ENCODE peak calls at places on chromosomes 6 and 20, in nine cellular contexts. One of them, this sample, is unnamed. For H3K9me3, the result is how much of the 10 kb centered on the place peaks cover.

GRCh38 chr6:11431455-11431937 is 106.1 kb upstream of the TMEM170B start:
- DNase-seq in heart right ventricle: no peak
- DNase-seq in CD4-positive, alpha-beta memory T cell: no peak
- DNase-seq in CD4-positive, CD25-positive, alpha-beta regulatory T cell: no peak
- DNase-seq in fibroblast of lung: no peak
- DNase-seq in testis: no peak
- DNase-seq in ovary: no peak
- DNase-seq in spleen: no peak
- DNase-seq in pancreas: no peak
- DNase-seq in this sample: no peak

GRCh38 chr6:11258260-11259237 is 26.1 kb upstream of the NEDD9 start:
- DNase-seq in heart right ventricle: no peak
- DNase-seq in CD4-positive, alpha-beta memory T cell: peak
- DNase-seq in CD4-positive, CD25-positive, alpha-beta regulatory T cell: no peak
- DNase-seq in fibroblast of lung: no peak
- DNase-seq in testis: no peak
- DNase-seq in ovary: no peak
- DNase-seq in spleen: no peak
- DNase-seq in pancreas: no peak
- DNase-seq in this sample: no peak

GRCh38 chr6:24394777-24395437 is 7.8 kb upstream of the MRS2 start:
- DNase-seq in heart right ventricle: no peak
- DNase-seq in CD4-positive, alpha-beta memory T cell: no peak
- DNase-seq in CD4-positive, CD25-positive, alpha-beta regulatory T cell: no peak
- DNase-seq in fibroblast of lung: peak
- DNase-seq in testis: no peak
- DNase-seq in ovary: no peak
- DNase-seq in spleen: no peak
- DNase-seq in pancreas: no peak
- DNase-seq in this sample: no peak

GRCh38 chr20:36550797-36551299 is 9.5 kb downstream of the MYL9 start:
- DNase-seq in heart right ventricle: no peak
- DNase-seq in CD4-positive, alpha-beta memory T cell: no peak
- DNase-seq in CD4-positive, CD25-positive, alpha-beta regulatory T cell: no peak
- DNase-seq in fibroblast of lung: no peak
- DNase-seq in testis: no peak
- DNase-seq in ovary: peak
- DNase-seq in spleen: peak
- DNase-seq in pancreas: no peak
- DNase-seq in this sample: no peak

GRCh38 chr6:106748547-106749207 is 119.3 kb downstream of the QRSL1 start:
- DNase-seq in heart right ventricle: no peak
- DNase-seq in CD4-positive, alpha-beta memory T cell: no peak
- DNase-seq in CD4-positive, CD25-positive, alpha-beta regulatory T cell: no peak
- DNase-seq in fibroblast of lung: no peak
- DNase-seq in testis: no peak
- DNase-seq in ovary: no peak
- DNase-seq in spleen: no peak
- DNase-seq in pancreas: no peak
- DNase-seq in this sample: no peak

GRCh38 chr20:3353646-3354045 is 53.8 kb downstream of the DNAAF9 start:
- DNase-seq in heart right ventricle: no peak
- DNase-seq in CD4-positive, alpha-beta memory T cell: no peak
- DNase-seq in CD4-positive, CD25-positive, alpha-beta regulatory T cell: no peak
- DNase-seq in fibroblast of lung: no peak
- DNase-seq in testis: no peak
- DNase-seq in ovary: no peak
- DNase-seq in spleen: no peak
- DNase-seq in pancreas: no peak
- DNase-seq in this sample: no peak

GRCh38 chr6:8499540-8499939 is 64.2 kb upstream of the SLC35B3 start:
- DNase-seq in heart right ventricle: no peak
- DNase-seq in CD4-positive, alpha-beta memory T cell: no peak
- DNase-seq in CD4-positive, CD25-positive, alpha-beta regulatory T cell: no peak
- DNase-seq in fibroblast of lung: peak
- DNase-seq in testis: no peak
- DNase-seq in ovary: no peak
- DNase-seq in spleen: no peak
- DNase-seq in pancreas: no peak
- DNase-seq in this sample: no peak

GRCh38 chr6:51414361-51414760 is 595.7 kb downstream of the TFAP2B start:
- DNase-seq in heart right ventricle: no peak
- DNase-seq in CD4-positive, alpha-beta memory T cell: no peak
- DNase-seq in CD4-positive, CD25-positive, alpha-beta regulatory T cell: no peak
- DNase-seq in fibroblast of lung: no peak
- DNase-seq in testis: no peak
- DNase-seq in ovary: no peak
- DNase-seq in spleen: no peak
- DNase-seq in pancreas: no peak
- DNase-seq in this sample: no peak

GRCh38 chr6:41037107-41037900 is 1.7 kb downstream of the UNC5CL start:
- DNase-seq in heart right ventricle: no peak
- DNase-seq in CD4-positive, alpha-beta memory T cell: no peak
- DNase-seq in CD4-positive, CD25-positive, alpha-beta regulatory T cell: no peak
- DNase-seq in fibroblast of lung: no peak
- DNase-seq in testis: no peak
- DNase-seq in ovary: no peak
- DNase-seq in spleen: no peak
- DNase-seq in pancreas: no peak
- DNase-seq in this sample: no peak

GRCh38 chr6:162258647-162259046 is 468.9 kb downstream of the PRKN start:
- DNase-seq in heart right ventricle: no peak
- DNase-seq in CD4-positive, alpha-beta memory T cell: no peak
- DNase-seq in CD4-positive, CD25-positive, alpha-beta regulatory T cell: no peak
- DNase-seq in fibroblast of lung: no peak
- DNase-seq in testis: no peak
- DNase-seq in ovary: no peak
- DNase-seq in spleen: no peak
- DNase-seq in pancreas: no peak
- DNase-seq in this sample: no peak

GRCh38 chr6:8082954-8083858 is 19.0 kb upstream of the BLOC1S5 start:
- DNase-seq in heart right ventricle: no peak
- DNase-seq in CD4-positive, alpha-beta memory T cell: no peak
- DNase-seq in CD4-positive, CD25-positive, alpha-beta regulatory T cell: no peak
- DNase-seq in fibroblast of lung: peak
- DNase-seq in testis: no peak
- DNase-seq in ovary: no peak
- DNase-seq in spleen: no peak
- DNase-seq in pancreas: peak
- DNase-seq in this sample: no peak

GRCh38 chr6:98944598-98945011 is 3.1 kb downstream of the FBXL4 start:
- DNase-seq in heart right ventricle: no peak
- DNase-seq in CD4-positive, alpha-beta memory T cell: no peak
- DNase-seq in CD4-positive, CD25-positive, alpha-beta regulatory T cell: no peak
- DNase-seq in fibroblast of lung: peak
- DNase-seq in testis: peak
- DNase-seq in ovary: no peak
- DNase-seq in spleen: no peak
- DNase-seq in pancreas: no peak
- DNase-seq in this sample: no peak

GRCh38 chr6:98944168-98944567 is 3.6 kb downstream of the FBXL4 start:
- DNase-seq in heart right ventricle: no peak
- DNase-seq in CD4-positive, alpha-beta memory T cell: no peak
- DNase-seq in CD4-positive, CD25-positive, alpha-beta regulatory T cell: no peak
- DNase-seq in fibroblast of lung: no peak
- DNase-seq in testis: no peak
- DNase-seq in ovary: no peak
- DNase-seq in spleen: no peak
- DNase-seq in pancreas: no peak
- DNase-seq in this sample: no peak

GRCh38 chr6:98937351-98937750 is 10.4 kb downstream of the FBXL4 start:
- DNase-seq in heart right ventricle: no peak
- DNase-seq in CD4-positive, alpha-beta memory T cell: no peak
- DNase-seq in CD4-positive, CD25-positive, alpha-beta regulatory T cell: no peak
- DNase-seq in fibroblast of lung: no peak
- DNase-seq in testis: no peak
- DNase-seq in ovary: no peak
- DNase-seq in spleen: no peak
- DNase-seq in pancreas: no peak
- DNase-seq in this sample: no peak

GRCh38 chr6:98942263-98942803 is 5.4 kb downstream of the FBXL4 start:
- DNase-seq in heart right ventricle: no peak
- DNase-seq in CD4-positive, alpha-beta memory T cell: no peak
- DNase-seq in CD4-positive, CD25-positive, alpha-beta regulatory T cell: no peak
- DNase-seq in fibroblast of lung: no peak
- DNase-seq in testis: no peak
- DNase-seq in ovary: no peak
- DNase-seq in spleen: no peak
- DNase-seq in pancreas: no peak
- DNase-seq in this sample: no peak

DNA sequence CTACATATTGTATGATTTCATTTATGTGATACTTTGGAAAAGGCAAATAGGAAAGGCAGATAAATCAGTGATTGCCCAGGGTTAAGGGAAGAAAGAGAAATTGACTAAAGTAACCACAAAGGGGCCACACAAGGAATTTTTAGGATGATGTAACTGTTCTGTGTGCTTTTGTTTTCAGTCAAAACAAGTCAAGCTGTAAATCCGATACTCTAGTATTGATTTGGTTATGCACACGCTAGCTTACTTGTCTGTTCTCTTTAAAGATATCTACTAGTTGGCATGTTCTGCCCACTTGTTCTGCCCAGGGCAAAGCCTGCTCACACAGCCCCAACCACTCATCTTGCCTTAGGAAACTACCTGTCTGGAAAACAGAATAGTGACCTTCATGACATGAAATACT is 6.4 kb downstream of the FBXL4 start:
- DNase-seq in heart right ventricle: no peak
- DNase-seq in CD4-positive, alpha-beta memory T cell: no peak
- DNase-seq in CD4-positive, CD25-positive, alpha-beta regulatory T cell: no peak
- DNase-seq in fibroblast of lung: no peak
- DNase-seq in testis: no peak
- DNase-seq in ovary: no peak
- DNase-seq in spleen: no peak
- DNase-seq in pancreas: no peak
- DNase-seq in this sample: no peak
- H3K9me3 ChIP-seq in heart right ventricle: under half
- H3K9me3 ChIP-seq in CD4-positive, alpha-beta memory T cell: under half
- H3K9me3 ChIP-seq in CD4-positive, CD25-positive, alpha-beta regulatory T cell: under half
- H3K9me3 ChIP-seq in fibroblast of lung: under half
- H3K9me3 ChIP-seq in testis: under half
- H3K9me3 ChIP-seq in ovary: under half
- H3K9me3 ChIP-seq in spleen: under half
- H3K9me3 ChIP-seq in pancreas: under half
- H3K9me3 ChIP-seq in this sample: under half

GRCh38 chr20:55935448-55936221 is 69.7 kb downstream of the CBLN4 start:
- DNase-seq in heart right ventricle: no peak
- DNase-seq in CD4-positive, alpha-beta memory T cell: no peak
- DNase-seq in CD4-positive, CD25-positive, alpha-beta regulatory T cell: no peak
- DNase-seq in fibroblast of lung: no peak
- DNase-seq in testis: peak
- DNase-seq in ovary: peak
- DNase-seq in spleen: no peak
- DNase-seq in pancreas: no peak
- DNase-seq in this sample: no peak
- H3K9me3 ChIP-seq in heart right ventricle: under half
- H3K9me3 ChIP-seq in CD4-positive, alpha-beta memory T cell: under half
- H3K9me3 ChIP-seq in CD4-positive, CD25-positive, alpha-beta regulatory T cell: under half
- H3K9me3 ChIP-seq in fibroblast of lung: under half
- H3K9me3 ChIP-seq in testis: under half
- H3K9me3 ChIP-seq in ovary: under half
- H3K9me3 ChIP-seq in spleen: under half
- H3K9me3 ChIP-seq in pancreas: under half
- H3K9me3 ChIP-seq in this sample: under half

DNA sequence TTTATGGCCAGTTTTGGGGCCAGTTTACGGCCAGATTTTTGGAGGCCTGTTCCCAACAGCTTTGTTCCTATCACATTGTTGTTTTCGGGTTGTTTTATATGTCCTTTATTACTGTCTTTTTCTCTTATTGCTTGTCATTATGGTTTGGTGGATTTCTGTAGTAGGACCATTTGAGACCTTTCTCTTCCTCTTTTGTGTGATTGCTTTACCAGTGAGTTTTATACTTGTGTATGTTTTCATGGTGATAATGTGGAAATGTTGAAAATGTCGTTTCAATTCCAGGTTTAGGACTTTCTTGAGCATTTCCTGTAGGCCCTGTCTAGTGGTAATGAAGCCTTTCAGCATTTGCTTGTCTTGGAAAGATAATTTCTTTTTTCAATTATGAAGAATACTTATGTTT is 17.8 kb downstream of the HLA-B start:
- DNase-seq in heart right ventricle: no peak
- DNase-seq in CD4-positive, alpha-beta memory T cell: no peak
- DNase-seq in CD4-positive, CD25-positive, alpha-beta regulatory T cell: no peak
- DNase-seq in fibroblast of lung: no peak
- DNase-seq in testis: no peak
- DNase-seq in ovary: no peak
- DNase-seq in spleen: no peak
- DNase-seq in pancreas: no peak
- DNase-seq in this sample: no peak
- H3K9me3 ChIP-seq in heart right ventricle: under half
- H3K9me3 ChIP-seq in CD4-positive, alpha-beta memory T cell: under half
- H3K9me3 ChIP-seq in CD4-positive, CD25-positive, alpha-beta regulatory T cell: under half
- H3K9me3 ChIP-seq in fibroblast of lung: under half
- H3K9me3 ChIP-seq in testis: under half
- H3K9me3 ChIP-seq in ovary: under half
- H3K9me3 ChIP-seq in spleen: half or more
- H3K9me3 ChIP-seq in pancreas: under half
- H3K9me3 ChIP-seq in this sample: under half

DNA sequence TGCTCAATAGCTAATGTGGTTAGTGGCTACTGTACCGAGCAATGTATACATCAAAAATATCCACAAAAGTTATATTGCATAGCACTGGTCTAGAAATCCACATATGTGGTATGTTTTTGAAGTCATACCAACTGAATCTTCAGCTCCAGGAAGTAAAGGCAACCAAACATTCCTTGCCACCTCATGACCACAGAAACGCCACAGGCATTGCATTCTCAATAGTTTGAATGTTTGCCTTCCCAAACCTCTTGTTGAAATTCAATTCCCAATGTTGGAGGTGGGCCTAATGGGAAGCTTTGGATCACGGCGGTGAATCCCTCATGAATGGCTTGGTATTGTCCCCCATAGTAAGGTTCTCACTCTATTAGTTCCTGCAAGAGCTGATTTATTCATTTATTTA is 18.2 kb upstream of the ZNF391 start:
- DNase-seq in heart right ventricle: no peak
- DNase-seq in CD4-positive, alpha-beta memory T cell: no peak
- DNase-seq in CD4-positive, CD25-positive, alpha-beta regulatory T cell: no peak
- DNase-seq in fibroblast of lung: no peak
- DNase-seq in testis: no peak
- DNase-seq in ovary: no peak
- DNase-seq in spleen: no peak
- DNase-seq in pancreas: no peak
- DNase-seq in this sample: no peak
- H3K9me3 ChIP-seq in heart right ventricle: under half
- H3K9me3 ChIP-seq in CD4-positive, alpha-beta memory T cell: under half
- H3K9me3 ChIP-seq in CD4-positive, CD25-positive, alpha-beta regulatory T cell: under half
- H3K9me3 ChIP-seq in fibroblast of lung: under half
- H3K9me3 ChIP-seq in testis: under half
- H3K9me3 ChIP-seq in ovary: under half
- H3K9me3 ChIP-seq in spleen: under half
- H3K9me3 ChIP-seq in pancreas: under half
- H3K9me3 ChIP-seq in this sample: under half